ENCODE peak calls at places on chromosome 18, in eight cellular contexts. P is K562; E is kidney; Y is CD4-positive, alpha-beta memory T cell; W is RWPE2; N is neuronal stem cell; C is SJCRH30; D is OCI-LY7. R is an unnamed sample.

GRCh38 chr18:69397096-69397495 is 3.6 kb upstream of the DOK6 start:
- DNase-seq in N (no peak), Y (no peak), D (no peak), P (no peak), E (no peak), C (no peak), W (no peak), R (no peak)

GRCh38 chr18:48844271-48844670 is 106.5 kb downstream of the SMAD7 start:
- DNase-seq in W (no peak), D (no peak), P (no peak), E (no peak), C (no peak), Y (no peak), N (no peak), R (no peak)

GRCh38 chr18:11989966-11990380 is 8.7 kb downstream of the IMPA2 start:
- DNase-seq in C (peak; percentile 20), W (no peak), P (no peak), E (peak; percentile 91), Y (no peak), N (no peak), D (no peak), R (no peak)

GRCh38 chr18:13437034-13437433 is 218.5 kb downstream of the LDLRAD4 start:
- DNase-seq in N (no peak), Y (no peak), P (no peak), C (no peak), E (no peak), W (no peak), D (no peak), R (no peak)

GRCh38 chr18:72871091-72871490 is 3.3 kb upstream of the NETO1 start:
- DNase-seq in N (no peak), P (no peak), C (no peak), Y (no peak), D (no peak), E (no peak), W (no peak), R (no peak)

GRCh38 chr18:63974991-63975390 is 5.1 kb downstream of the SERPINB8 start:
- DNase-seq in N (no peak), E (no peak), D (peak; percentile 3), P (no peak), C (peak; percentile 8), Y (no peak), W (no peak), R (no peak)

GRCh38 chr18:23281626-23282436 is 146.5 kb downstream of the CABLES1 start:
- DNase-seq in P (no peak), Y (no peak), D (no peak), C (no peak), W (peak; percentile 83), N (no peak), E (no peak), R (no peak)

GRCh38 chr18:58235001-58235436 is 191.0 kb downstream of the NEDD4L start:
- DNase-seq in E (no peak), N (no peak), C (no peak), D (no peak), P (no peak), Y (no peak), W (no peak), R (no peak)

GRCh38 chr18:74251297-74252031 is 40.3 kb downstream of the CYB5A start:
- DNase-seq in D (no peak), N (no peak), P (no peak), Y (no peak), C (no peak), W (no peak), E (no peak), R (no peak)

GRCh38 chr18:58755304-58756010 is 84.2 kb downstream of the MALT1 start:
- DNase-seq in C (no peak), E (no peak), N (no peak), P (no peak), Y (no peak), W (no peak), D (no peak), R (no peak)

DNA sequence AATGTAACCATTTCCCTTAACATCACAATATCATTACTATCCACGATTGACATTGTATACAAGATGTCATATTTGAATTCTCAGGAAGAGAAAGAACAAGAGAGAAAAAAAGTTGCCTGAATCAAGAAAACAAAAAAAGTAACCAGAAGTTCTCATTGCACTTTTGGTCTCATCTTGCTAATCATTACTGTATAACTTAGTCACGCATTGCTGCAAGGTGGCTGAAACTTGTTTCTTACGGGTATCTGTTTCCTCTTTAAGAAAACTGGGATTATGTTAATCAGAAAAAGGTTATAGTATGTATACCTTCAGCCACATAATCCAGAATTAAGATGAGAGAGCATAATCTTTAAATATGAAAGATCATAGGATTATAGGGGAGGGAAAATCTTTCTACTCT is 639.7 kb upstream of the SYT4 start:
- DNase-seq in P (no peak), Y (no peak), E (no peak), W (no peak), C (no peak), N (no peak), D (no peak), R (no peak)
- H3K4me1 ChIP-seq in P (no peaks in the 10 kb centered on the region), Y (no peaks in the 10 kb centered on the region), E (no peaks in the 10 kb centered on the region), W (no peaks in the 10 kb centered on the region), C (no peaks in the 10 kb centered on the region), N (no peaks in the 10 kb centered on the region), D (no peaks in the 10 kb centered on the region), R (no peaks in the 10 kb centered on the region)

GRCh38 chr18:71831039-71831438 is 713.1 kb downstream of the CBLN2 start:
- DNase-seq in W (no peak), C (no peak), P (no peak), D (no peak), N (no peak), Y (no peak), E (no peak), R (no peak)
- H3K9me3 ChIP-seq in W (no peaks in the 10 kb centered on the region), C (no peaks in the 10 kb centered on the region), P (no peaks in the 10 kb centered on the region), D (no peaks in the 10 kb centered on the region), N (no peaks in the 10 kb centered on the region), Y (no peaks in the 10 kb centered on the region), E (no peaks in the 10 kb centered on the region), R (no peaks in the 10 kb centered on the region)

DNA sequence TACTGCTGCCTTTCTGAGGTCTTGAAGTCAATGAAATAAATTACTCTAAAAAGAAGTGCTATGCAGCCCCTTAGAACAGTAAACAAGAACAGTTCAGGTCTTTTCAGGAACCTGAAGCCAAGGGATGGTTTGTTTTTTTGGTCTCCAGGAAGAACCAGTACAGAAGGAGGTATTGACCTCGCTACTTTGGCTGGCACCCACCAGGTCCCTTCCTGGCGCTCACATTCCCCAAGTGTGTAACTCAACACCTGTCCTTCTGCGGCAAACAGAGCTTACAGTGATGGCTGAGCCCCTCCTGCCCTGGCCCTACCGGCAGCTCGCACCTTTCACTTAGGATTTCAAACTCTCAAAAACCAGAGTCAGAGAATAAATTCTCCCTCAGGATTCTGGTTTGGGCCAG is 51.9 kb downstream of the SETBP1 start:
- DNase-seq in N (no peak), P (no peak), W (no peak), E (no peak), D (no peak), Y (no peak), C (peak; percentile 28), R (no peak)
- H3K4me1 ChIP-seq in N (no peaks in the 10 kb centered on the region), P (peaks cover 6% of the 10 kb centered on the region), W (peaks cover 41% of the 10 kb centered on the region), E (peaks cover 29% of the 10 kb centered on the region), D (peaks cover 30% of the 10 kb centered on the region), Y (peaks cover 31% of the 10 kb centered on the region), C (peaks cover 30% of the 10 kb centered on the region), R (peaks cover 41% of the 10 kb centered on the region)

DNA sequence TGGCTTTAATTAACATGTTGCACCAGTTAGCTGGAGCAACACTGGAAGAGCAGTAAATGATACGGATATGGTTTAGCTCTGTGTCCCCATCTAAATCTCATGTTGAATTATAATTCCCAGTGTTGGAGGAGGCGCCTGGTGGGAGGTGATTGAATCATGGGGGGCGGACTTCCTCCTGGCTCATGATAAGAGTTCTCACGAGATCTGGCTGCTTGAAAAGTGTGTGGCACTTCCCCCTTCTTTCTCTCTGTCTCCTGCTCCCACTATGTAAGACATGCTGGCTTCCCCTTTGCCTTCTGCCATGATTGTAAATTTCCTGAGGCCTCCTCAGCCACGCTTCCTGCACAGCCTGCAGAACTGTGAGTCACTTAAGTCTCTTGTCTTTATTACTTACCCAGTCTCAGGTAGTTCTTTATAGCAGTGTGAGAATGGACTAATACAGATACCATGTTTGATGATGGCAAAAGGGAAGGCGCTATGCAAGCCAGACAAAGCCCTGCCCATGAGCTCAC is 963.6 kb downstream of the SOCS6 start:
- DNase-seq in N (no peak), W (no peak), C (no peak), Y (no peak), E (no peak), D (no peak), P (no peak), R (no peak)
- H3K9me3 ChIP-seq in N (no peaks in the 10 kb centered on the region), W (no peaks in the 10 kb centered on the region), C (no peaks in the 10 kb centered on the region), Y (no peaks in the 10 kb centered on the region), E (no peaks in the 10 kb centered on the region), D (no peaks in the 10 kb centered on the region), P (no peaks in the 10 kb centered on the region), R (no peaks in the 10 kb centered on the region)